ENCODE peak calls at places on chromosomes 13 and 19, in four cellular contexts. X is activated T-cell treated with anti-CD3 and anti-CD28 coated beads, Interleukin-2, amount 50 U/mL, for 72 hours; J is heart left ventricle; P is T-cell. Q is an unnamed sample.

GRCh38 chr19:11035441-11036377 is 53.6 kb upstream of the LDLR start:
- DNase-seq in P (peak), J (peak), X (peak), Q (peak)

GRCh38 chr19:48806818-48807589 is 3.8 kb downstream of the BCAT2 start:
- DNase-seq in P (no peak), X (no peak), J (no peak), Q (peak)

GRCh38 chr19:8355631-8356402 is 8.1 kb upstream of the ANGPTL4 start:
- DNase-seq in P (no peak), J (no peak), X (no peak), Q (peak)

GRCh38 chr13:46992383-46992952 is 95.6 kb upstream of the HTR2A start:
- DNase-seq in J (no peak), P (no peak), X (no peak), Q (peak)

GRCh38 chr13:96966415-96967102 is 27.7 kb downstream of the OXGR1 start:
- DNase-seq in J (no peak), X (no peak), P (no peak), Q (no peak)

GRCh38 chr13:51397262-51397933 is 55.4 kb downstream of the INTS6 start:
- DNase-seq in X (no peak), P (no peak), J (no peak), Q (no peak)

GRCh38 chr13:46721054-46721453 is 75.9 kb downstream of the ESD start:
- DNase-seq in J (peak), X (peak), P (peak), Q (peak)

GRCh38 chr19:38209671-38210457 is 14.2 kb downstream of the DPF1 start:
- DNase-seq in X (no peak), J (peak), P (no peak), Q (no peak)

GRCh38 chr13:34246511-34246910 is 428.6 kb downstream of the RFC3 start:
- DNase-seq in P (no peak), X (no peak), J (no peak), Q (peak)

GRCh38 chr19:41882568-41883462 is at the start of gene ARHGEF1:
- DNase-seq in X (peak), P (peak), J (peak), Q (peak)

GRCh38 chr13:24076124-24076523 is 84.4 kb upstream of the SPATA13 start:
- DNase-seq in X (no peak), P (no peak), J (no peak), Q (peak)

GRCh38 chr19:46840157-46840942 is 10.3 kb downstream of the AP2S1 start:
- DNase-seq in X (peak), J (no peak), P (peak), Q (peak)

GRCh38 chr19:50580970-50581636 is 12.9 kb upstream of the LRRC4B start:
- DNase-seq in J (no peak), P (no peak), X (no peak), Q (no peak)

GRCh38 chr13:28531195-28531955 is 36.4 kb upstream of the FLT1 start:
- DNase-seq in X (no peak), P (no peak), J (peak), Q (peak)

GRCh38 chr19:45171211-45171623 is 6.8 kb downstream of the TRAPPC6A start:
- DNase-seq in X (peak), J (no peak), P (peak), Q (no peak)

GRCh38 chr13:112814905-112815585 is 125.2 kb downstream of the ATP11A start:
- DNase-seq in P (no peak), X (no peak), J (no peak), Q (peak)

GRCh38 chr19:55777528-55777927 is 8.6 kb downstream of the RFPL4AL1 start:
- DNase-seq in X (no peak), P (no peak), J (no peak), Q (peak)

GRCh38 chr13:109336730-109337129 is 449.7 kb downstream of the IRS2 start:
- DNase-seq in X (no peak), J (no peak), P (no peak), Q (peak)

GRCh38 chr19:57310792-57311191 is 9.5 kb upstream of the ZNF543 start:
- DNase-seq in J (no peak), P (no peak), X (no peak), Q (no peak)

GRCh38 chr13:51330741-51331140 is 8.8 kb upstream of the SERPINE3 start:
- DNase-seq in J (no peak), X (no peak), P (no peak), Q (no peak)

GRCh38 chr19:55156202-55157063 is 1.1 kb downstream of the TNNI3 start:
- DNase-seq in X (peak), J (peak), P (peak), Q (peak)

GRCh38 chr19:13615890-13616289 is 109.6 kb upstream of the CACNA1A start:
- DNase-seq in J (no peak), P (no peak), X (no peak), Q (no peak)

GRCh38 chr13:29676535-29676934 is 81.0 kb upstream of the SLC7A1 start:
- DNase-seq in X (no peak), P (no peak), J (no peak), Q (no peak)

GRCh38 chr19:10329555-10329954 is 3.8 kb downstream of the RAVER1 start:
- DNase-seq in X (no peak), J (no peak), P (no peak), Q (no peak)

GRCh38 chr19:39676004-39676403 is 20.3 kb downstream of the LGALS16 start:
- DNase-seq in J (no peak), X (peak), P (no peak), Q (peak)

GRCh38 chr13:49297338-49297737 is 49.6 kb downstream of the CDADC1 start:
- DNase-seq in P (no peak), J (no peak), X (no peak), Q (no peak)

GRCh38 chr13:36778083-36778671 is 40.8 kb upstream of the RFXAP start:
- DNase-seq in P (no peak), X (no peak), J (no peak), Q (peak)

GRCh38 chr13:35252536-35253205 is 223.8 kb downstream of the MAB21L1 start:
- DNase-seq in P (no peak), J (no peak), X (no peak), Q (no peak)

Q was measured in PC-3.